ENCODE peak calls at places on chromosomes 13 and 19, in seven cellular contexts. J is HCT116, L is K562, P is H1, T is HepG2, S is SK-N-SH, R is GM12878. O is an unnamed sample.

GRCh38 chr19:14136509-14137281 is at the start of gene ASF1B:
- DNase-seq in J (peak), L (peak), R (peak), T (peak), S (peak), P (peak), O (peak)

GRCh38 chr19:35347171-35347929 is at the start of gene FFAR1:
- DNase-seq in T (no peak), L (peak), P (peak), S (no peak), J (no peak), R (peak), O (no peak)

GRCh38 chr19:2166741-2167738 is 3.3 kb downstream of the DOT1L start:
- DNase-seq in J (no peak), R (no peak), T (peak), P (no peak), L (peak), S (peak), O (no peak)

GRCh38 chr19:42253245-42254082 is 1.5 kb downstream of the ERF start:
- DNase-seq in S (peak), P (peak), L (peak), J (no peak), R (no peak), T (peak), O (no peak)

GRCh38 chr13:89784161-89784809 is 1563.2 kb upstream of the MIR17HG start:
- DNase-seq in S (no peak), T (no peak), P (no peak), R (no peak), L (no peak), J (no peak), O (no peak)

GRCh38 chr19:1360126-1360817 is 23.4 kb upstream of the NDUFS7 start:
- DNase-seq in S (no peak), P (no peak), L (no peak), T (no peak), R (no peak), J (no peak), O (no peak)

GRCh38 chr19:47176627-47177090 is 46.0 kb downstream of the SAE1 start:
- DNase-seq in J (no peak), R (no peak), S (no peak), P (no peak), L (no peak), T (no peak), O (no peak)

GRCh38 chr19:33118643-33119042 is 13.3 kb upstream of the WDR88 start:
- DNase-seq in T (no peak), J (no peak), P (no peak), R (no peak), S (no peak), L (no peak), O (no peak)

GRCh38 chr19:47109541-47110375 is 3.8 kb downstream of the ZC3H4 start:
- DNase-seq in L (peak), P (no peak), S (no peak), R (no peak), T (no peak), J (no peak), O (no peak)

GRCh38 chr13:112248406-112248760 is 127.8 kb upstream of the SPACA7 start:
- DNase-seq in J (no peak), R (no peak), P (peak), L (no peak), T (no peak), S (no peak), O (no peak)

GRCh38 chr13:72643339-72643989 is 84.0 kb downstream of the MZT1 start:
- DNase-seq in S (peak), J (peak), L (peak), P (peak), T (peak), R (no peak), O (peak)

GRCh38 chr19:45478454-45479238 is 10.8 kb downstream of the FOSB start:
- DNase-seq in J (peak), P (peak), T (peak), S (peak), R (peak), L (peak), O (no peak)

GRCh38 chr19:3644351-3645066 is 17.9 kb upstream of the CACTIN start:
- DNase-seq in S (no peak), J (no peak), T (no peak), P (no peak), R (no peak), L (no peak), O (no peak)

GRCh38 chr19:919157-920050 is 2.3 kb downstream of the KISS1R start:
- DNase-seq in R (no peak), J (no peak), L (no peak), T (no peak), S (no peak), P (peak), O (no peak)

GRCh38 chr13:99572921-99573320 is 71.6 kb downstream of the TM9SF2 start:
- DNase-seq in S (no peak), L (no peak), J (no peak), P (no peak), R (no peak), T (no peak), O (no peak)

GRCh38 chr19:29785955-29786589 is 25.7 kb upstream of the CCNE1 start:
- DNase-seq in S (no peak), R (no peak), T (no peak), L (peak), J (peak), P (peak), O (no peak)

GRCh38 chr13:22812793-22813192 is 368.0 kb upstream of the SGCG start:
- DNase-seq in L (no peak), J (no peak), R (no peak), P (no peak), T (no peak), S (no peak), O (peak)

GRCh38 chr13:100837611-100838010 is 163.0 kb upstream of the TMTC4 start:
- DNase-seq in T (no peak), R (no peak), L (no peak), S (no peak), P (no peak), J (no peak), O (no peak)

GRCh38 chr19:13029893-13030292 is 34.6 kb downstream of the NFIX start:
- DNase-seq in J (no peak), S (no peak), L (no peak), T (no peak), R (no peak), P (peak), O (peak)

GRCh38 chr13:50236898-50237318 is 221.7 kb downstream of the KCNRG start:
- DNase-seq in L (no peak), P (no peak), T (no peak), R (peak), S (no peak), J (no peak), O (no peak)

GRCh38 chr19:5927439-5927821 is 13.4 kb downstream of the CAPS start:
- DNase-seq in S (no peak), L (no peak), R (peak), P (no peak), J (no peak), T (no peak), O (no peak)

GRCh38 chr13:55000043-55000442 is 1971.4 kb downstream of the OLFM4 start:
- DNase-seq in P (no peak), R (no peak), T (no peak), J (no peak), L (no peak), S (no peak), O (no peak)

GRCh38 chr19:37907735-37908066 is 693 bp downstream of the SIPA1L3 start:
- DNase-seq in J (no peak), R (no peak), P (no peak), T (no peak), S (no peak), L (peak), O (no peak)

GRCh38 chr13:31476266-31476665 is 263.1 kb upstream of the RXFP2 start:
- DNase-seq in L (no peak), R (no peak), J (no peak), P (no peak), T (no peak), S (peak), O (no peak)

GRCh38 chr13:72959643-72960042 is 99.2 kb upstream of the KLF5 start:
- DNase-seq in R (no peak), P (no peak), J (no peak), S (no peak), L (no peak), T (no peak), O (no peak)

GRCh38 chr13:85812282-85812681 is 13.1 kb upstream of the SLITRK6 start:
- DNase-seq in P (no peak), J (no peak), L (no peak), R (no peak), T (no peak), S (no peak), O (no peak)

GRCh38 chr13:44191504-44192171 is 182.0 kb upstream of the SERP2 start:
- DNase-seq in J (peak), R (no peak), L (peak), S (peak), T (peak), P (no peak), O (peak)

GRCh38 chr13:79548886-79549285 is 67.9 kb downstream of the NDFIP2 start:
- DNase-seq in S (peak), T (no peak), J (no peak), P (no peak), R (no peak), L (no peak), O (peak)

GRCh38 chr13:83516781-83517180 is 365.5 kb downstream of the SLITRK1 start:
- DNase-seq in S (no peak), T (no peak), R (no peak), L (no peak), J (no peak), P (no peak), O (no peak)

GRCh38 chr13:67554296-67554695 is 324.2 kb upstream of the PCDH9 start:
- DNase-seq in J (no peak), S (no peak), R (no peak), T (no peak), L (no peak), P (no peak), O (no peak)

GRCh38 chr13:31764556-31764955 is 25.2 kb downstream of the RXFP2 start:
- DNase-seq in J (no peak), T (no peak), R (no peak), P (no peak), S (no peak), L (no peak), O (no peak)

GRCh38 chr13:40993119-40993518 is 26.0 kb downstream of the ELF1 start:
- DNase-seq in J (no peak), S (no peak), R (no peak), L (no peak), P (no peak), T (no peak), O (no peak)

GRCh38 chr19:5953680-5954213 is 24.2 kb downstream of the RANBP3 start:
- DNase-seq in S (no peak), L (peak), P (no peak), T (no peak), R (no peak), J (no peak), O (no peak)

GRCh38 chr19:44660081-44660480 is 11.2 kb upstream of the CEACAM19 start:
- DNase-seq in J (no peak), R (no peak), P (no peak), T (no peak), L (no peak), S (no peak), O (no peak)

DNA sequence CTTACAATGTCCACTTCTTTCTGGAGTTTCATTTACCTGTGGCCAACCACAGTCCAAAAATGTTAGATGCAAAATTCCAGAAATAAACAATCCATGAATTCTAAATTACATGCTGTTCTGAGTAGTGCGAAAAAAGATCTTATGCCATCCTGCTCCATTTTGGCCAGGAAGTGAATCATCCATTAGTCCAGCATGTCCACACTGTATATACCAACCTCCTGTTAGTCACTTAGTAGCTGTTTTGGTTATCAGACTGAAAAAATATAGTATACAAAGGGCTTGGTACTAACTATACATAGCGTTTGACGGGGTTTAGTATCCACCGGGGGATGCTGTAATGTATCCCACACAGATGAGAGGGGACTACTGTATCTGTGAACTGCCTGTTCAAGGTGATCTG is 618.0 kb upstream of the ARGLU1 start:
- DNase-seq in J (no peak), T (no peak), L (no peak), P (no peak), R (no peak), S (no peak), O (no peak)
- TF ChIP-seq JUND in J (no peak), T (no peak), L (no peak), P (no peak), R (no peak), S (peak), O (no peak)

GRCh38 chr19:17111766-17112165 is 36.2 kb downstream of the MYO9B start:
- DNase-seq in R (no peak), S (no peak), P (no peak), T (no peak), J (no peak), L (no peak), O (no peak)
- TF ChIP-seq JUND in R (no peak), S (no peak), P (no peak), T (no peak), J (no peak), L (no peak), O (no peak)

GRCh38 chr13:30025351-30025750 is 174.9 kb upstream of the UBL3 start:
- DNase-seq in S (no peak), R (no peak), P (no peak), L (no peak), T (no peak), J (no peak), O (no peak)

GRCh38 chr13:30026093-30026492 is 175.7 kb upstream of the UBL3 start:
- DNase-seq in T (no peak), L (no peak), J (no peak), S (no peak), P (no peak), R (no peak), O (no peak)

GRCh38 chr13:30027569-30028455 is 177.4 kb upstream of the UBL3 start:
- DNase-seq in S (no peak), T (no peak), R (no peak), L (no peak), P (no peak), J (no peak), O (no peak)

GRCh38 chr13:30030141-30030750 is 179.8 kb upstream of the UBL3 start:
- DNase-seq in S (no peak), L (no peak), R (no peak), P (no peak), J (no peak), T (no peak), O (no peak)

GRCh38 chr13:30026909-30027308 is 176.5 kb upstream of the UBL3 start:
- DNase-seq in T (peak), R (no peak), J (no peak), S (no peak), L (no peak), P (no peak), O (no peak)
- TF ChIP-seq JUND in T (no peak), R (no peak), J (no peak), S (no peak), L (no peak), P (no peak), O (no peak)

GRCh38 chr19:55379161-55379560 is 2.5 kb downstream of the TMEM190 start:
- DNase-seq in R (no peak), L (no peak), T (no peak), P (no peak), S (peak), J (no peak), O (no peak)
- TF ChIP-seq JUND in R (no peak), L (no peak), T (no peak), P (no peak), S (no peak), J (no peak), O (no peak)

DNA sequence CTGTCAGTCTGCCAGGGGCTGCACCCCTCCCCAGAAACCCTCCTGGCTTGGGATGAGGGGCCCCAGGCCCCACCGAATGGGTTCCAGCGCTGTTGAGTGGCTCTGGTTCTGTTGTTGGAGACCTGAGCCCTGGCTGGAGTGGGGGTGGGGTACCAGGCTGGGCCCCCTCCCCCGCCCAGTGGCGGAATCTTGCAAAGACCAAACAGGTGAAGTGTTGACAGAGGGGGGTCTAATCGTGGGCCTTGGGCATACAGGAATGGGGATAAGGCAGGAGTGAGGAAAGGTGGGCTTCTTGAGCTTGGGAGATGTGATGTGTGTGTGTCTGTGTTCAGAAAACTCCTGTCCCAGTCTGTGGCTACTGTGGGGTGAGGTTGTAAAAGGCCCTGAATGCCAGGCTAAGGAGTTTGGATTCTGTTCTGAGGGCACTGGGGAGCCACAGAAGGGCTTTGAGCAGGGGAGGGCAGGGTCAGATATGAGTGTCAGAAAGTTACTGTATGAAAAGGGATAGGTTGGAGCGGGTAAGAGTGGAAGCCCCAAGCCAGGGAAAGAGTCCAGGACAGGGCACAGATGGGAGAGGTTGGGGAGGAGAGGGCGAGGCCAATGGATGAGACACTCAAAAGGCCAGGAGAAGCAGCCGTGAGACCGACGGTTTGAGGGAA is at the start of gene HIPK4:
- DNase-seq in R (no peak), J (no peak), L (no peak), T (no peak), P (peak), S (no peak), O (no peak)
- TF ChIP-seq JUND in R (no peak), J (no peak), L (no peak), T (no peak), P (no peak), S (no peak), O (no peak)

GRCh38 chr19:8180018-8180417 is 29.2 kb upstream of the CERS4 start:
- DNase-seq in S (no peak), R (no peak), T (no peak), L (no peak), P (no peak), J (no peak), O (peak)

GRCh38 chr19:8174706-8175105 is 25.3 kb upstream of the FBN3 start:
- DNase-seq in L (no peak), J (no peak), T (no peak), S (no peak), P (no peak), R (no peak), O (no peak)
- TF ChIP-seq JUND in L (no peak), J (no peak), T (no peak), S (no peak), P (no peak), R (no peak), O (no peak)

DNA sequence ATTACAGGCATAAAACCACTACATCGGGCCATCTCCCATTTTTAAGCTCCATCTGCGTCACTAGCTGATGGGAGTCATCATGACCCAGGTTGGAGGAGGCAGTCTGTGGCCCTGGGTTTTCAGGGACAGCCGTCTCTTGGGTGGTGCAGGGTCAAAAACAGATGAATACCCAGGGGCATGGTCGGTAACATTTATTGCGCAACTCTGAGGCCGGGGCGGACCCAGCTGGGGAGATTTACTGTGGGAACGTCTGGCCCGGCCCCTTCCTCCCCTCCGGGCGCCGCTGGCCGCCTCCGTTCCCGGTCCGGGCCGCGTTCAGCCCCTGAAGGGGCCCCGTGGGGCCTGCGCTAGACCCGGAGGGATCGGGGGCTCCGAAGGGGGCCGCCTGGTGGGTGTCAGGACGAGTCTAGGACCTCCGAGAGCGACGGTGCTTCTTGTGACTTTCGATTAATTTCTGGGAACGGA is 1.3 kb upstream of the RGL3 start:
- DNase-seq in T (no peak), L (peak), P (peak), R (no peak), S (no peak), J (no peak), O (no peak)
- TF ChIP-seq JUND in T (no peak), L (no peak), P (no peak), R (no peak), S (no peak), J (no peak), O (no peak)

GRCh38 chr13:45615501-45616101 is at the start of gene ERICH6B:
- DNase-seq in T (no peak), L (no peak), R (no peak), J (no peak), S (no peak), P (peak), O (no peak)
- TF ChIP-seq JUND in T (no peak), L (no peak), R (no peak), J (no peak), S (no peak), P (no peak), O (no peak)

O was measured in T47D.